ENCODE peak calls at places on chromosomes 4 and X, in six cellular contexts. I is CD8-positive, alpha-beta T cell; G is heart right ventricle; L is K562; W is suprapubic skin; Q is astrocyte. A is an unnamed sample. For H3K27me3, the result is how much of the 10 kb centered on the place peaks cover.

GRCh38 chr4:152988721-152989553 is 52.8 kb downstream of the FHDC1 start:
- DNase-seq in L (no peak), Q (no peak), I (no peak), G (no peak), W (no peak), A (no peak)

GRCh38 chr4:3389186-3389878 is 52.4 kb upstream of the HGFAC start:
- DNase-seq in Q (no peak), G (peak), W (peak), I (no peak), L (no peak), A (no peak)

GRCh38 chr4:78454016-78454415 is 97.6 kb upstream of the ANXA3 start:
- DNase-seq in Q (no peak), I (no peak), W (no peak), G (no peak), L (no peak), A (no peak)

GRCh38 chrX:22686138-22686541 is 313.6 kb upstream of the DDX53 start:
- DNase-seq in Q (peak), W (no peak), I (no peak), L (no peak), G (peak), A (no peak)

GRCh38 chrX:2351321-2351720 is 149.5 kb downstream of the DHRSX start:
- DNase-seq in L (no peak), I (no peak), W (no peak), G (no peak), Q (peak), A (peak)

GRCh38 chrX:46180258-46180687 is 364.9 kb downstream of the ZNF674 start:
- DNase-seq in Q (peak), I (no peak), G (no peak), L (peak), W (no peak), A (peak)

GRCh38 chr4:145912391-145912790 is 26.2 kb downstream of the ZNF827 start:
- DNase-seq in I (no peak), L (no peak), G (no peak), W (no peak), Q (no peak), A (no peak)

GRCh38 chrX:11533211-11533651 is 132.5 kb downstream of the ARHGAP6 start:
- DNase-seq in I (no peak), G (no peak), W (no peak), L (peak), Q (peak), A (peak)

GRCh38 chr4:52755409-52755808 is 4.2 kb upstream of the ERVMER34-1 start:
- DNase-seq in L (no peak), G (no peak), Q (no peak), W (no peak), I (no peak), A (no peak)

GRCh38 chr4:118920247-118920646 is 31.6 kb downstream of the SYNPO2 start:
- DNase-seq in W (no peak), L (no peak), Q (peak), G (no peak), I (no peak), A (no peak)

GRCh38 chr4:7428261-7429068 is 6.3 kb downstream of the PSAPL1 start:
- DNase-seq in W (peak), I (no peak), L (no peak), Q (no peak), G (no peak), A (no peak)

GRCh38 chr4:184958127-184958806 is 60.0 kb upstream of the HELT start:
- DNase-seq in G (no peak), Q (no peak), W (no peak), L (no peak), I (no peak), A (no peak)

GRCh38 chr4:73676881-73677323 is 56.7 kb upstream of the RASSF6 start:
- DNase-seq in L (no peak), G (no peak), W (no peak), Q (peak), I (no peak), A (no peak)

GRCh38 chrX:6228720-6229119 is at the start of gene NLGN4X:
- DNase-seq in I (no peak), G (no peak), W (no peak), Q (peak), L (no peak), A (no peak)
- H3K4me3 ChIP-seq in I (no peak), G (no peak), W (no peak), Q (no peak), L (no peak), A (no peak)

GRCh38 chr4:37687666-37688065 is 1.5 kb upstream of the RELL1 start:
- DNase-seq in L (no peak), I (no peak), Q (no peak), G (no peak), W (no peak), A (no peak)

GRCh38 chr4:37686373-37687174 is at the start of gene RELL1:
- DNase-seq in G (peak), W (peak), Q (peak), L (peak), I (peak), A (peak)

GRCh38 chr4:37685726-37686372 is 327 bp downstream of the RELL1 start:
- DNase-seq in I (peak), L (peak), G (peak), W (peak), Q (no peak), A (no peak)

GRCh38 chr4:37687175-37687525 is 974 bp upstream of the RELL1 start:
- DNase-seq in L (peak), W (no peak), Q (no peak), I (no peak), G (no peak), A (no peak)

GRCh38 chr4:37689353-37689752 is 3.2 kb upstream of the RELL1 start:
- DNase-seq in W (no peak), G (no peak), I (no peak), Q (no peak), L (no peak), A (no peak)
- H3K27me3 ChIP-seq in W (under half), G (under half), I (under half), Q (under half), L (under half), A (under half)

DNA sequence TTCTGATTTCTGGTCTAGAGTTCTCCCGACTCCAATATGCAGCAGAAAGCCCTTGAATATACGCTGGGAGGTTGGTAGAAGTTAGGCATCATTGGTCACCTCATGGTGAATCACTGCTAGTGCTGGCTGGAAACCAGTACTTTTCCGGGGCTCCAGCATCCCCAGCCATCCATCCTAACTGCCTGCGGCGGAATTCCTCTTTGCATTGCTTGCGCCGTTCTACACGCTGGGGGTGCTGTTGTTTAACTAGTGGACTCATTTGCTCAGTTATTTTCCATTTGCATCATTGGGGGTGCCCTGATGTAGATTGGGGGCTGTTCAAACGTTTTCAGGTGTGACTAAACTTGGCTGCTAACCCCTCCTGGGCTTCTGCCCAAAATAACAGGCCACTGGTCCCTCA is 23.3 kb upstream of the GPR50 start:
- DNase-seq in Q (peak), W (no peak), G (no peak), L (peak), I (no peak), A (no peak)
- TF ChIP-seq CTCF in Q (no peak), W (peak), G (no peak), L (peak), I (no peak), A (peak)

GRCh38 chrX:57905141-57905540 is 5.1 kb downstream of the ZXDA start:
- DNase-seq in L (no peak), W (no peak), G (no peak), Q (no peak), I (no peak), A (no peak)
- H3K4me3 ChIP-seq in L (no peak), W (no peak), G (no peak), Q (no peak), I (no peak), A (no peak)

A was measured in BJ.